ENCODE peak calls at places on chromosomes 16 and 17, in nine cellular contexts. One of them, this sample, is unnamed.

GRCh38 chr17:80773243-80773991 is 218.2 kb upstream of the CHMP6 start:
- DNase-seq in HTR-8/SVneo: no peak
- DNase-seq in Calu3: no peak
- DNase-seq in globus pallidus: peak
- DNase-seq in PC-3: no peak
- DNase-seq in lower leg skin: no peak
- DNase-seq in CD8-positive, alpha-beta T cell: no peak
- DNase-seq in AML-193: no peak
- DNase-seq in heart left ventricle: peak
- DNase-seq in this sample: no peak

GRCh38 chr17:78032166-78032565 is 73.7 kb downstream of the TNRC6C start:
- DNase-seq in HTR-8/SVneo: no peak
- DNase-seq in globus pallidus: no peak
- DNase-seq in Calu3: no peak
- DNase-seq in lower leg skin: no peak
- DNase-seq in PC-3: peak
- DNase-seq in AML-193: no peak
- DNase-seq in heart left ventricle: no peak
- DNase-seq in CD8-positive, alpha-beta T cell: no peak
- DNase-seq in this sample: no peak

GRCh38 chr16:68707341-68708152 is 29.5 kb upstream of the CDH1 start:
- DNase-seq in Calu3: peak
- DNase-seq in AML-193: no peak
- DNase-seq in PC-3: peak
- DNase-seq in CD8-positive, alpha-beta T cell: no peak
- DNase-seq in heart left ventricle: peak
- DNase-seq in HTR-8/SVneo: peak
- DNase-seq in globus pallidus: no peak
- DNase-seq in lower leg skin: peak
- DNase-seq in this sample: no peak

GRCh38 chr16:1474796-1475551 is at the start of gene CLCN7:
- DNase-seq in AML-193: peak
- DNase-seq in heart left ventricle: peak
- DNase-seq in lower leg skin: peak
- DNase-seq in PC-3: peak
- DNase-seq in globus pallidus: peak
- DNase-seq in HTR-8/SVneo: peak
- DNase-seq in CD8-positive, alpha-beta T cell: peak
- DNase-seq in Calu3: peak
- DNase-seq in this sample: peak

GRCh38 chr17:39177256-39177655 is 11.3 kb upstream of the ARL5C start:
- DNase-seq in HTR-8/SVneo: no peak
- DNase-seq in Calu3: no peak
- DNase-seq in CD8-positive, alpha-beta T cell: no peak
- DNase-seq in heart left ventricle: no peak
- DNase-seq in lower leg skin: no peak
- DNase-seq in globus pallidus: no peak
- DNase-seq in PC-3: no peak
- DNase-seq in AML-193: no peak
- DNase-seq in this sample: no peak

GRCh38 chr17:58335779-58336455 is 7.3 kb upstream of the TSPOAP1 start:
- DNase-seq in heart left ventricle: no peak
- DNase-seq in AML-193: peak
- DNase-seq in CD8-positive, alpha-beta T cell: peak
- DNase-seq in globus pallidus: no peak
- DNase-seq in HTR-8/SVneo: no peak
- DNase-seq in Calu3: no peak
- DNase-seq in PC-3: peak
- DNase-seq in lower leg skin: no peak
- DNase-seq in this sample: no peak

GRCh38 chr17:47267354-47267828 is 13.8 kb downstream of the ITGB3 start:
- DNase-seq in globus pallidus: no peak
- DNase-seq in AML-193: no peak
- DNase-seq in PC-3: peak
- DNase-seq in lower leg skin: no peak
- DNase-seq in HTR-8/SVneo: peak
- DNase-seq in Calu3: no peak
- DNase-seq in heart left ventricle: no peak
- DNase-seq in CD8-positive, alpha-beta T cell: no peak
- DNase-seq in this sample: no peak

GRCh38 chr16:67157106-67157748 is 2.5 kb downstream of the TRADD start:
- DNase-seq in AML-193: no peak
- DNase-seq in PC-3: no peak
- DNase-seq in Calu3: no peak
- DNase-seq in heart left ventricle: no peak
- DNase-seq in CD8-positive, alpha-beta T cell: no peak
- DNase-seq in globus pallidus: no peak
- DNase-seq in HTR-8/SVneo: no peak
- DNase-seq in lower leg skin: no peak
- DNase-seq in this sample: no peak

GRCh38 chr16:66240996-66241395 is 125.5 kb upstream of the CDH5 start:
- DNase-seq in globus pallidus: no peak
- DNase-seq in AML-193: no peak
- DNase-seq in lower leg skin: no peak
- DNase-seq in PC-3: no peak
- DNase-seq in CD8-positive, alpha-beta T cell: no peak
- DNase-seq in heart left ventricle: no peak
- DNase-seq in Calu3: no peak
- DNase-seq in HTR-8/SVneo: no peak
- DNase-seq in this sample: no peak

GRCh38 chr16:7518158-7518557 is 185.5 kb downstream of the RBFOX1 start:
- DNase-seq in Calu3: no peak
- DNase-seq in CD8-positive, alpha-beta T cell: no peak
- DNase-seq in HTR-8/SVneo: no peak
- DNase-seq in AML-193: no peak
- DNase-seq in PC-3: no peak
- DNase-seq in lower leg skin: no peak
- DNase-seq in heart left ventricle: no peak
- DNase-seq in globus pallidus: no peak
- DNase-seq in this sample: no peak

GRCh38 chr16:10622036-10622921 is 41.9 kb upstream of the EMP2 start:
- DNase-seq in lower leg skin: no peak
- DNase-seq in CD8-positive, alpha-beta T cell: no peak
- DNase-seq in heart left ventricle: peak
- DNase-seq in AML-193: no peak
- DNase-seq in globus pallidus: no peak
- DNase-seq in PC-3: no peak
- DNase-seq in Calu3: no peak
- DNase-seq in HTR-8/SVneo: peak
- DNase-seq in this sample: no peak

GRCh38 chr17:57832711-57833596 is 16.9 kb downstream of the MRPS23 start:
- DNase-seq in heart left ventricle: peak
- DNase-seq in Calu3: peak
- DNase-seq in HTR-8/SVneo: peak
- DNase-seq in CD8-positive, alpha-beta T cell: peak
- DNase-seq in globus pallidus: no peak
- DNase-seq in PC-3: peak
- DNase-seq in AML-193: peak
- DNase-seq in lower leg skin: peak
- DNase-seq in this sample: peak

GRCh38 chr17:10061131-10061581 is 137.2 kb downstream of the GAS7 start:
- DNase-seq in HTR-8/SVneo: no peak
- DNase-seq in PC-3: no peak
- DNase-seq in Calu3: no peak
- DNase-seq in heart left ventricle: no peak
- DNase-seq in globus pallidus: no peak
- DNase-seq in CD8-positive, alpha-beta T cell: no peak
- DNase-seq in AML-193: no peak
- DNase-seq in lower leg skin: peak
- DNase-seq in this sample: no peak

GRCh38 chr17:11639736-11640510 is 41.7 kb downstream of the DNAH9 start:
- DNase-seq in HTR-8/SVneo: no peak
- DNase-seq in heart left ventricle: no peak
- DNase-seq in Calu3: no peak
- DNase-seq in lower leg skin: no peak
- DNase-seq in CD8-positive, alpha-beta T cell: no peak
- DNase-seq in AML-193: no peak
- DNase-seq in PC-3: no peak
- DNase-seq in globus pallidus: no peak
- DNase-seq in this sample: no peak

GRCh38 chr16:89828870-89829629 is 775 bp downstream of the SPIRE2 start:
- DNase-seq in globus pallidus: peak
- DNase-seq in Calu3: peak
- DNase-seq in heart left ventricle: no peak
- DNase-seq in AML-193: no peak
- DNase-seq in PC-3: no peak
- DNase-seq in lower leg skin: no peak
- DNase-seq in HTR-8/SVneo: no peak
- DNase-seq in CD8-positive, alpha-beta T cell: no peak
- DNase-seq in this sample: peak

GRCh38 chr17:19461139-19461538 is 50.1 kb downstream of the RNF112 start:
- DNase-seq in AML-193: no peak
- DNase-seq in lower leg skin: no peak
- DNase-seq in HTR-8/SVneo: no peak
- DNase-seq in CD8-positive, alpha-beta T cell: no peak
- DNase-seq in globus pallidus: peak
- DNase-seq in heart left ventricle: no peak
- DNase-seq in Calu3: no peak
- DNase-seq in PC-3: no peak
- DNase-seq in this sample: no peak

GRCh38 chr16:17544785-17545184 is 74.0 kb upstream of the XYLT1 start:
- DNase-seq in CD8-positive, alpha-beta T cell: peak
- DNase-seq in heart left ventricle: no peak
- DNase-seq in Calu3: no peak
- DNase-seq in HTR-8/SVneo: no peak
- DNase-seq in PC-3: no peak
- DNase-seq in globus pallidus: no peak
- DNase-seq in lower leg skin: no peak
- DNase-seq in AML-193: no peak
- DNase-seq in this sample: peak

GRCh38 chr16:57316390-57317017 is 32.0 kb upstream of the PLLP start:
- DNase-seq in heart left ventricle: peak
- DNase-seq in lower leg skin: no peak
- DNase-seq in Calu3: no peak
- DNase-seq in HTR-8/SVneo: no peak
- DNase-seq in globus pallidus: no peak
- DNase-seq in PC-3: peak
- DNase-seq in AML-193: no peak
- DNase-seq in CD8-positive, alpha-beta T cell: no peak
- DNase-seq in this sample: peak

GRCh38 chr16:75742424-75743047 is 16.2 kb upstream of the CPHXL start:
- DNase-seq in HTR-8/SVneo: no peak
- DNase-seq in CD8-positive, alpha-beta T cell: no peak
- DNase-seq in Calu3: no peak
- DNase-seq in heart left ventricle: no peak
- DNase-seq in lower leg skin: no peak
- DNase-seq in globus pallidus: no peak
- DNase-seq in PC-3: no peak
- DNase-seq in AML-193: no peak
- DNase-seq in this sample: no peak

GRCh38 chr17:40260528-40260927 is 27.2 kb upstream of the CDC6 start:
- DNase-seq in CD8-positive, alpha-beta T cell: no peak
- DNase-seq in heart left ventricle: peak
- DNase-seq in Calu3: no peak
- DNase-seq in AML-193: no peak
- DNase-seq in lower leg skin: no peak
- DNase-seq in HTR-8/SVneo: no peak
- DNase-seq in globus pallidus: no peak
- DNase-seq in PC-3: no peak
- DNase-seq in this sample: no peak

GRCh38 chr16:83888672-83889044 is 10.3 kb upstream of the MLYCD start:
- DNase-seq in heart left ventricle: no peak
- DNase-seq in CD8-positive, alpha-beta T cell: no peak
- DNase-seq in PC-3: no peak
- DNase-seq in lower leg skin: no peak
- DNase-seq in globus pallidus: no peak
- DNase-seq in HTR-8/SVneo: no peak
- DNase-seq in Calu3: no peak
- DNase-seq in AML-193: no peak
- DNase-seq in this sample: no peak